ENCODE peak calls at places on chromosomes 12 and 14, in five cellular contexts. J is RWPE1, P is gastrocnemius medialis, M is A549, B is psoas muscle. Z is an unnamed sample.

GRCh38 chr14:99945732-99946651 is 119.2 kb upstream of the EVL start:
- DNase-seq in J (no peak), P (no peak), M (no peak), B (no peak), Z (no peak)

GRCh38 chr12:2961705-2962104 is 2.5 kb downstream of the TEAD4 start:
- DNase-seq in J (no peak), P (no peak), M (no peak), B (no peak), Z (no peak)

GRCh38 chr12:28611115-28611435 is 420.8 kb downstream of the CCDC91 start:
- DNase-seq in J (peak; percentile 41), P (no peak), M (peak; percentile 54), B (no peak), Z (no peak)

GRCh38 chr14:78196323-78196722 is 26.1 kb downstream of the NRXN3 start:
- DNase-seq in J (no peak), P (no peak), M (no peak), B (no peak), Z (no peak)

GRCh38 chr12:9925746-9926393 is 6.3 kb downstream of the CLEC2A start:
- DNase-seq in J (peak; percentile 23), P (no peak), M (peak; percentile 50), B (no peak), Z (no peak)

GRCh38 chr12:51959211-51959610 is 7.7 kb downstream of the ACVR1B start:
- DNase-seq in J (no peak), P (peak; percentile 48), M (no peak), B (peak; percentile 59), Z (no peak)

GRCh38 chr12:30691122-30691879 is 4.4 kb downstream of the IPO8 start:
- DNase-seq in J (peak; percentile 77), P (peak; percentile 74), M (peak; percentile 33), B (peak; percentile 61), Z (no peak)

GRCh38 chr14:56099081-56099797 is 19.0 kb upstream of the PELI2 start:
- DNase-seq in J (no peak), P (no peak), M (no peak), B (no peak), Z (no peak)

GRCh38 chr12:111442301-111443045 is 36.8 kb downstream of the SH2B3 start:
- DNase-seq in J (no peak), P (peak; percentile 12), M (no peak), B (no peak), Z (no peak)

GRCh38 chr14:41859336-41859735 is 252.7 kb downstream of the LRFN5 start:
- DNase-seq in J (no peak), P (no peak), M (no peak), B (no peak), Z (no peak)

GRCh38 chr14:104143521-104144452 is 5.4 kb downstream of the KIF26A start:
- DNase-seq in J (no peak), P (no peak), M (no peak), B (peak; percentile 46), Z (no peak)

GRCh38 chr14:48247972-48248371 is 572.6 kb upstream of the MDGA2 start:
- DNase-seq in J (no peak), P (no peak), M (no peak), B (no peak), Z (no peak)

GRCh38 chr12:18224745-18225144 is 36.6 kb upstream of the PIK3C2G start:
- DNase-seq in J (peak; percentile 12), P (no peak), M (peak; percentile 36), B (no peak), Z (no peak)

GRCh38 chr14:69615471-69616407 is 4.3 kb downstream of the SUSD6 start:
- DNase-seq in J (peak; percentile 26), P (peak; percentile 50), M (no peak), B (no peak), Z (peak; percentile 77)

GRCh38 chr12:94284046-94284445 is 135.7 kb downstream of the PLXNC1 start:
- DNase-seq in J (no peak), P (no peak), M (no peak), B (no peak), Z (no peak)

GRCh38 chr12:1518763-1519516 is 75.4 kb downstream of the FBXL14 start:
- DNase-seq in J (peak; percentile 57), P (no peak), M (peak; percentile 81), B (no peak), Z (no peak)

GRCh38 chr12:119631930-119632678 is 35.8 kb upstream of the PRKAB1 start:
- DNase-seq in J (peak; percentile 22), P (no peak), M (no peak), B (no peak), Z (no peak)

GRCh38 chr12:53770281-53770680 is 18.5 kb upstream of the CISTR start:
- DNase-seq in J (peak; percentile 80), P (no peak), M (peak; percentile 66), B (no peak), Z (no peak)

GRCh38 chr12:20183563-20183962 is 184.8 kb upstream of the PDE3A start:
- DNase-seq in J (no peak), P (no peak), M (peak; percentile 16), B (no peak), Z (no peak)

GRCh38 chr12:125202421-125202820 is 137.2 kb downstream of the AACS start:
- DNase-seq in J (no peak), P (no peak), M (no peak), B (no peak), Z (no peak)

GRCh38 chr12:89166525-89166934 is 185.8 kb downstream of the DUSP6 start:
- DNase-seq in J (no peak), P (no peak), M (peak; percentile 36), B (no peak), Z (no peak)

GRCh38 chr12:107277850-107278249 is 184.5 kb upstream of the CRY1 start:
- DNase-seq in J (peak; percentile 32), P (no peak), M (no peak), B (no peak), Z (no peak)

GRCh38 chr12:10719482-10719881 is 3.6 kb downstream of the YBX3 start:
- DNase-seq in J (no peak), P (peak; percentile 79), M (no peak), B (peak; percentile 66), Z (no peak)

GRCh38 chr12:52819021-52819420 is 5.1 kb upstream of the KRT4 start:
- DNase-seq in J (no peak), P (no peak), M (no peak), B (no peak), Z (no peak)

GRCh38 chr14:88790501-88791251 is 2.1 kb downstream of the EML5 start:
- DNase-seq in J (no peak), P (no peak), M (no peak), B (no peak), Z (no peak)

GRCh38 chr12:121534495-121535148 is 46.2 kb downstream of the KDM2B start:
- DNase-seq in J (no peak), P (no peak), M (no peak), B (no peak), Z (no peak)

GRCh38 chr12:79451988-79452387 is 238.8 kb downstream of the PAWR start:
- DNase-seq in J (peak; percentile 63), P (peak; percentile 37), M (peak; percentile 64), B (peak; percentile 63), Z (peak; percentile 77)

GRCh38 chr12:76792828-76793227 is 28.9 kb downstream of the ZDHHC17 start:
- DNase-seq in J (no peak), P (no peak), M (no peak), B (no peak), Z (no peak)

GRCh38 chr14:30854492-30854891 is 19.9 kb upstream of the COCH start:
- DNase-seq in J (no peak), P (no peak), M (no peak), B (no peak), Z (no peak)

GRCh38 chr14:64149921-64150320 is 144.2 kb downstream of the ESR2 start:
- DNase-seq in J (no peak), P (no peak), M (no peak), B (no peak), Z (no peak)

GRCh38 chr14:33631021-33631420 is 319.9 kb downstream of the EGLN3 start:
- DNase-seq in J (no peak), P (no peak), M (no peak), B (no peak), Z (no peak)

GRCh38 chr14:64878775-64879634 is 702 bp downstream of the SPTB start:
- DNase-seq in J (no peak), P (peak; percentile 53), M (peak; percentile 23), B (peak; percentile 72), Z (no peak)

DNA sequence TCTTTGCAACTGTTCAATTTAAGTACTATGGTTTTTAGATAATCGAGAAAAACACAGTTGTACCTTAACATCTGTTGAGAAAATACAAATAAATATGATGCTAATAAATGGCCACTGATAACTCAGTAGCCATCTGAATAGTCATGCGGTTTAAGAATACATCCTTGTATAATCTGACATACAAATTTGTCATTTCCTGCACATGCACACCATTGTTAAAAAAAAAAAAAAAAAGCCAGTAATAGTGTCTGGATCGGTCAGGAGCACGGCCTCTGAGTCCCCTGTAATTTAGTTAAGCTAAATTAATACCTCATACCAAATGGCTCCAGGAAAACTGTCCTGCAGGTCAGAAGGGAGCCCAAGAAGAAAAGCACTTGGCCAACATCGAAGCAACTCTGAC is 16.8 kb downstream of the RFC5 start:
- DNase-seq in J (no peak), P (no peak), M (no peak), B (no peak), Z (no peak)
- H3K27ac ChIP-seq in J (no peak overlapping the region), P (no peak overlapping the region), M (no peak overlapping the region), B (no peak overlapping the region), Z (no peak overlapping the region)

DNA sequence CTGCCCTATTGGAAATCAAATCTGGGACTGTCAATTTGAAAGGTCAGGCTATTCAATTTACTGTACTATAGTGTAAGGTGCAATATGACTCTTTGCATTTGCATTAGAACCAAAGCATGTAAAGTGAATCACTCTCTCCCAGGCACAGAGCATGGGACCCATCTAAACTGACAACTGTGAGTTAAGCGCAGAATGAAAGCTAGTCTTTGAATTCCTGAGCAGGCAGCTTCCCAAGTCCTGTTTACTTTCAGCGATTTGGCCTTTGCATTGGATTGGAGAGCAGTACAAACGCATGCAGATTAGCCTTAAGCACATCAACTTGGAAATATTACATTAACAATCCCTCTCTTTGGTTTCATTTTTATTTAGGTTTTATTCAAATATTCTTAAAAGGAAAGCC is 74.6 kb downstream of the RERG start:
- DNase-seq in J (no peak), P (no peak), M (no peak), B (no peak), Z (no peak)
- H3K27ac ChIP-seq in J (no peak overlapping the region), P (no peak overlapping the region), M (no peak overlapping the region), B (no peak overlapping the region), Z (no peak overlapping the region)

DNA sequence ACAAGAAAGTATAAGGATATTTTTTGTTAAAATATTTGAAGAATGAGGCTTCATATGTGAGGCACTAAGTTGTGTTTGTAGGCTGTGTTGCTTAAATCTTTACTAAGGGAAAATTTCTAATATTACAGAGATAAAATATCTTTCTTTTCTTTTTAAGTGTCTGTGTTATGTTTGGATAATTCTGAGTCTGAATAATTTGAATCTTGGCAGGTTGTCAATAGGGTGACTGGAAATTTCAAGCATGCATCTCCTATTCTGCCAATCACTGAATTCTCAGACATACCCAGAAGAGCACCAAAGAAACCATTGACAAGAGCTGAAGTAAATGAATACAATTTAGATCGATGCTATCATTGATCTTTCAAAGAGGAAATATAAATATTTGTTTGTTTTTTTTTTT is 29.4 kb downstream of the TMPO start:
- DNase-seq in J (no peak), P (no peak), M (no peak), B (no peak), Z (no peak)
- H3K27ac ChIP-seq in J (no peak overlapping the region), P (no peak overlapping the region), M (no peak overlapping the region), B (no peak overlapping the region), Z (no peak overlapping the region)

GRCh38 chr12:4214912-4215861 is 58.4 kb upstream of the CCND2 start:
- DNase-seq in J (no peak), P (peak; percentile 55), M (no peak), B (peak; percentile 79), Z (peak; percentile 74)
- H3K27ac ChIP-seq in J (no peak overlapping the region), P (no peak overlapping the region), M (no peak overlapping the region), B (no peak overlapping the region), Z (no peak overlapping the region)

GRCh38 chr12:110344657-110345056 is 58.9 kb downstream of the ANAPC7 start:
- DNase-seq in J (no peak), P (no peak), M (no peak), B (no peak), Z (peak; percentile 38)
- H3K27ac ChIP-seq in J (peak overlapping the region; percentile 62), P (peak overlapping the region; percentile 54), M (no peak overlapping the region), B (no peak overlapping the region), Z (peak overlapping the region; percentile 1)